ENCODE peak calls at places on chromosomes 2 and 18, in six cellular contexts. G is GM12865, A is HL-60, R is kidney, M is mesenchymal stem cell, B is dorsolateral prefrontal cortex. F is an unnamed sample.
A peak's percentile ranks its signal among the peaks of the same experiment; 100 is the strongest.

GRCh38 chr2:83782122-83782521 is 677.0 kb downstream of the SUCLG1 start:
- DNase-seq in A (no peak), G (no peak), B (no peak), M (no peak), R (no peak), F (no peak)

GRCh38 chr18:44668280-44668975 is 12.3 kb upstream of the SETBP1 start:
- DNase-seq in R (no peak), G (no peak), A (no peak), M (no peak), B (no peak), F (no peak)

GRCh38 chr2:144479138-144479537 is 40.8 kb downstream of the ZEB2 start:
- DNase-seq in M (no peak), A (no peak), B (no peak), G (no peak), R (no peak), F (no peak)

GRCh38 chr2:101223814-101224231 is 28.9 kb upstream of the CNOT11 start:
- DNase-seq in M (no peak), B (no peak), R (no peak), A (peak; percentile 96), G (peak; percentile 94), F (no peak)

GRCh38 chr18:70146174-70146573 is 59.3 kb downstream of the RTTN start:
- DNase-seq in M (no peak), R (no peak), A (no peak), B (no peak), G (no peak), F (no peak)

GRCh38 chr2:186695081-186695756 is 1.4 kb downstream of the FAM171B start:
- DNase-seq in A (no peak), G (no peak), M (peak; percentile 8), B (peak; percentile 14), R (no peak), F (no peak)

GRCh38 chr2:207264310-207264709 is 98.6 kb upstream of the KLF7 start:
- DNase-seq in A (no peak), M (no peak), G (no peak), R (no peak), B (no peak), F (no peak)

GRCh38 chr2:50318147-50318546 is 713.8 kb downstream of the NRXN1 start:
- DNase-seq in R (no peak), B (no peak), A (no peak), G (no peak), M (no peak), F (no peak)

GRCh38 chr2:215705771-215706261 is 269.9 kb upstream of the FN1 start:
- DNase-seq in G (no peak), R (no peak), M (no peak), A (no peak), B (no peak), F (no peak)

GRCh38 chr2:120861576-120862191 is 126.0 kb downstream of the GLI2 start:
- DNase-seq in G (no peak), R (no peak), B (no peak), M (peak; percentile 74), A (no peak), F (peak; percentile 29)

GRCh38 chr2:233319256-233319655 is 11.6 kb downstream of the SAG start:
- DNase-seq in G (no peak), B (no peak), A (no peak), M (no peak), R (peak; percentile 17), F (no peak)

GRCh38 chr2:16246911-16247310 is 306.6 kb downstream of the MYCN start:
- DNase-seq in A (no peak), M (no peak), B (no peak), R (no peak), G (no peak), F (no peak)

GRCh38 chr18:67278984-67279383 is 237.5 kb downstream of the DSEL start:
- DNase-seq in G (no peak), R (no peak), B (no peak), A (no peak), M (no peak), F (no peak)

GRCh38 chr2:178811045-178811444 is 3.8 kb upstream of the TTN start:
- DNase-seq in A (no peak), B (no peak), R (no peak), G (no peak), M (no peak), F (no peak)

GRCh38 chr2:37809525-37809924 is 115.6 kb upstream of the RMDN2 start:
- DNase-seq in A (no peak), M (peak; percentile 58), G (no peak), R (no peak), B (no peak), F (no peak)

GRCh38 chr2:14420851-14421250 is 211.7 kb upstream of the LRATD1 start:
- DNase-seq in G (peak; percentile 56), M (no peak), B (no peak), A (no peak), R (no peak), F (no peak)

GRCh38 chr2:147818741-147819140 is 26.1 kb upstream of the ACVR2A start:
- DNase-seq in A (no peak), M (peak; percentile 29), B (no peak), R (no peak), G (no peak), F (no peak)

GRCh38 chr2:228699400-228699799 is 517.9 kb upstream of the SPHKAP start:
- DNase-seq in A (no peak), G (no peak), B (no peak), R (no peak), M (peak; percentile 30), F (no peak)

GRCh38 chr2:100891911-100892642 is 72.1 kb downstream of the NPAS2 start:
- DNase-seq in M (peak; percentile 67), A (no peak), G (no peak), R (no peak), B (no peak), F (no peak)

GRCh38 chr2:5392658-5393057 is 299.5 kb upstream of the SOX11 start:
- DNase-seq in B (no peak), R (no peak), A (no peak), G (no peak), M (peak; percentile 5), F (no peak)

DNA sequence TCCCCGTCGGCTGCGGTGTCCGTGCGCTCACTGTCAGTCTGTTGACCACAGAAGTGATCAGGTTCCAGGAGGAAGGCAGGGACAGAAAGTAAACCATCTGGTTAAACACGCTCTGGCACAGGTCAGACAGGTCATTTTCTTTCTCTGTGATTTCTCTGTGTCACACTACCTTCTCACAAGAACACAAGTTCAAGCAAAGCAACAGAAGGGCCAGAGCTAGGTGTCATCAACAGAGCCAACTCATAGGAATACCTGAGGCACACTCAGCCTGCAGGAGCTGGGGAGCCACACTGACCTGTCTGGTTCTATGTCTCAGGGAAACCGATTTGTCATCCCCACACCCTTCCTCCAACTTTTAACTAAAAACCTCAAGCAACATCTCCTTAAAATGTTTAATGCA is 115.1 kb upstream of the ZBTB14 start:
- DNase-seq in A (no peak), R (no peak), M (no peak), B (no peak), G (no peak), F (no peak)
- H3K4me3 ChIP-seq in A (no peak overlapping the region), R (no peak overlapping the region), M (no peak overlapping the region), B (no peak overlapping the region), G (no peak overlapping the region), F (no peak overlapping the region)

DNA sequence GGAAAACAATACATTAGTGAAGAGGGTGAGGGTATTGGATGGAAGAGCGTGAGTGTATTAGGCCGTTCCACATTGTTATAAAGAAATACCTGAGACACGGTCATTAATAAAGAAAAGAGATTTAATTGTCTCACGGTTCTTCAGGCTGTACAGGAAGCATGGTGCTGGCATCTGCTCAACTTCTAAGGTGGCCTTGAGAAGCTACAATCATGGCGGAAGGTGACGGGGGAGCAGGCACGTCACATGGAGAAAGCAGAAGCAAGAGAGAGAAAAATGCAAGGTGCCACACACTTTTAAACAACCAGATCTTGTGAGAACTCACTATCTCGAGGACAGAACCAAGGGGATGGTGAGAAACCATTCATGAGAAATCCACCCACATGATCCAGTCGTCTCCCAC is 18.2 kb downstream of the HPCAL1 start:
- DNase-seq in M (no peak), A (no peak), G (no peak), B (no peak), R (no peak), F (no peak)
- H3K4me3 ChIP-seq in M (no peak overlapping the region), A (no peak overlapping the region), G (no peak overlapping the region), B (no peak overlapping the region), R (no peak overlapping the region), F (no peak overlapping the region)

GRCh38 chr2:1269812-1270211 is 143.5 kb upstream of the TPO start:
- DNase-seq in M (no peak), B (no peak), A (no peak), R (no peak), G (no peak), F (no peak)
- H3K4me3 ChIP-seq in M (no peak overlapping the region), B (no peak overlapping the region), A (no peak overlapping the region), R (no peak overlapping the region), G (no peak overlapping the region), F (no peak overlapping the region)

DNA sequence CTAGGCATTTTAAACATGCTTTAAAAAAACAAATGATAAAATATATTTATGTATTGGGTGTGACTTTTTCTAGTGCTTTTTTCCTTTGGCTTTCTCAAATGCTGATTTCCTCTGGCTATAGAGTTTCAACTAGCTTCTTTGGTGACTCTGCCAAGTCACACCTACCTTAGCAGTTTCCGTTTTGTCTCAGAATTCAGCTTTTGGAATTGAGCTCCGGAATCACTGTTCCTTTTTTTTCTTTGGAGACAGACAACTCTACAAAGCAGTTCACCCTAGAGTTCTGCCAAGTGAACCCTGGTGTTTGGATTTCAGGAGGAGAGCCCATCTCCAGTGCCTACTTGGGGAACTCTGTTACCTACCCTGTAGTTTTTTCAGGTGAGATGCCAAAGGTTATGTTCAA is 89.9 kb downstream of the UPP2 start:
- DNase-seq in M (no peak), R (no peak), G (peak; percentile 17), B (no peak), A (no peak), F (no peak)
- H3K4me3 ChIP-seq in M (peak overlapping the region; percentile 58), R (peak overlapping the region; percentile 59), G (no peak overlapping the region), B (peak overlapping the region; percentile 29), A (no peak overlapping the region), F (peak overlapping the region; percentile 12)

GRCh38 chr2:128321421-128321775 is 2.7 kb upstream of the HS6ST1 start:
- DNase-seq in R (peak; percentile 74), A (no peak), M (peak; percentile 39), B (no peak), G (no peak), F (no peak)
- H3K4me3 ChIP-seq in R (peak overlapping the region; percentile 23), A (no peak overlapping the region), M (peak overlapping the region; percentile 44), B (peak overlapping the region; percentile 63), G (no peak overlapping the region), F (peak overlapping the region; percentile 57)

GRCh38 chr18:48828201-48828580 is 122.6 kb downstream of the SMAD7 start:
- DNase-seq in A (no peak), M (no peak), R (no peak), B (no peak), G (no peak), F (no peak)
- H3K4me3 ChIP-seq in A (no peak overlapping the region), M (peak overlapping the region; percentile 54), R (no peak overlapping the region), B (no peak overlapping the region), G (no peak overlapping the region), F (no peak overlapping the region)

GRCh38 chr18:58253871-58254270 is 209.8 kb downstream of the NEDD4L start:
- DNase-seq in R (no peak), B (no peak), A (no peak), M (no peak), G (no peak), F (no peak)

GRCh38 chr18:58256316-58257080 is 212.5 kb downstream of the NEDD4L start:
- DNase-seq in R (no peak), G (no peak), B (no peak), M (no peak), A (no peak), F (no peak)

GRCh38 chr18:58254873-58255511 is 211.0 kb downstream of the NEDD4L start:
- DNase-seq in G (no peak), A (no peak), B (no peak), M (peak; percentile 80), R (no peak), F (no peak)

GRCh38 chr18:58257461-58257860 is 213.4 kb downstream of the NEDD4L start:
- DNase-seq in M (peak; percentile 45), B (no peak), G (peak; percentile 18), A (no peak), R (no peak), F (no peak)

GRCh38 chr18:58255701-58256311 is 211.8 kb downstream of the NEDD4L start:
- DNase-seq in G (no peak), M (no peak), A (no peak), B (no peak), R (no peak), F (no peak)
- H3K4me3 ChIP-seq in G (no peak overlapping the region), M (no peak overlapping the region), A (no peak overlapping the region), B (no peak overlapping the region), R (no peak overlapping the region), F (no peak overlapping the region)